ENCODE peak calls at places on chromosomes 2 and 18, in ten cellular contexts. G is mammary epithelial cell; V is HTR-8/SVneo; K is LoVo; X is HCEC 1CT; D is HEK293T; B is lung; H is occipital lobe; O is stimulated activated CD8-positive, alpha-beta memory T cell treated with anti-CD3 and anti-CD28 coated beads, Interleukin-12 subunit alpha, Interleukin-12 subunit beta, amount 100 ng/mL, for 4 hours; M is iris pigment epithelial cell. F is an unnamed sample.

GRCh38 chr2:108217211-108217610 is 22.6 kb upstream of the SULT1C3 start:
- DNase-seq in O (no peak), V (no peak), K (no peak), B (no peak), G (no peak), D (no peak), X (no peak), H (no peak), M (peak), F (no peak)

GRCh38 chr2:74894261-74895030 is 60.5 kb downstream of the HK2 start:
- DNase-seq in O (no peak), B (no peak), G (no peak), X (peak), D (no peak), H (no peak), M (peak), K (no peak), V (peak), F (no peak)

GRCh38 chr2:24354899-24355298 is 5.4 kb downstream of the ITSN2 start:
- DNase-seq in K (no peak), B (no peak), V (no peak), O (no peak), M (no peak), H (no peak), X (no peak), G (no peak), D (no peak), F (no peak)

GRCh38 chr2:129877795-129878775 is 101.4 kb upstream of the RAB6C start:
- DNase-seq in M (peak), X (no peak), B (peak), G (no peak), V (peak), D (peak), K (no peak), H (peak), O (no peak), F (no peak)

GRCh38 chr18:79200546-79201268 is 131.5 kb downstream of the ATP9B start:
- DNase-seq in K (peak), X (no peak), G (peak), B (peak), M (peak), H (no peak), V (no peak), D (peak), O (no peak), F (peak)

GRCh38 chr2:39620067-39620466 is 45.6 kb upstream of the TMEM178A start:
- DNase-seq in X (peak), V (peak), K (peak), B (peak), O (no peak), H (no peak), G (peak), M (peak), D (peak), F (no peak)

GRCh38 chr18:26553943-26554342 is 5.6 kb upstream of the KCTD1 start:
- DNase-seq in O (no peak), B (no peak), G (no peak), X (no peak), V (no peak), M (no peak), H (no peak), K (no peak), D (no peak), F (no peak)

GRCh38 chr18:43049021-43049420 is 66.5 kb downstream of the RIT2 start:
- DNase-seq in G (no peak), K (no peak), H (no peak), V (no peak), O (no peak), D (no peak), X (peak), B (no peak), M (peak), F (no peak)

GRCh38 chr2:21291281-21291825 is 167.6 kb downstream of the TDRD15 start:
- DNase-seq in B (no peak), V (no peak), O (no peak), X (no peak), G (no peak), D (no peak), K (no peak), H (no peak), M (peak), F (no peak)

GRCh38 chr2:4678937-4679336 is 975.6 kb downstream of the DCDC2C start:
- DNase-seq in O (no peak), H (no peak), K (no peak), X (no peak), B (no peak), G (no peak), M (no peak), V (no peak), D (no peak), F (no peak)

GRCh38 chr2:30886101-30886500 is 78.9 kb upstream of the CAPN13 start:
- DNase-seq in M (no peak), H (no peak), O (no peak), V (no peak), B (no peak), D (no peak), X (no peak), K (no peak), G (peak), F (no peak)